ENCODE peak calls at places on chromosomes 1 and 21, in nine cellular contexts. One of them, this sample, is unnamed.

GRCh38 chr1:58823481-58824010 is 39.7 kb upstream of the JUN start:
- DNase-seq in fibroblast of the aortic adventitia: peak
- DNase-seq in AG10803: peak
- DNase-seq in nephron progenitor cell: no peak
- DNase-seq in neural crest cell: no peak
- DNase-seq in CD4-positive, alpha-beta T cell: no peak
- DNase-seq in cardiac muscle cell: peak
- DNase-seq in stomach: peak
- DNase-seq in choroid plexus epithelial cell: peak
- DNase-seq in this sample: peak

GRCh38 chr1:25672763-25673409 is 56.3 kb downstream of the MAN1C1 start:
- DNase-seq in AG10803: no peak
- DNase-seq in fibroblast of the aortic adventitia: no peak
- DNase-seq in cardiac muscle cell: no peak
- DNase-seq in stomach: no peak
- DNase-seq in nephron progenitor cell: no peak
- DNase-seq in CD4-positive, alpha-beta T cell: no peak
- DNase-seq in neural crest cell: no peak
- DNase-seq in choroid plexus epithelial cell: no peak
- DNase-seq in this sample: no peak

GRCh38 chr1:206556047-206556747 is 48.9 kb downstream of the RASSF5 start:
- DNase-seq in neural crest cell: no peak
- DNase-seq in AG10803: no peak
- DNase-seq in CD4-positive, alpha-beta T cell: no peak
- DNase-seq in fibroblast of the aortic adventitia: no peak
- DNase-seq in cardiac muscle cell: no peak
- DNase-seq in stomach: no peak
- DNase-seq in nephron progenitor cell: no peak
- DNase-seq in choroid plexus epithelial cell: no peak
- DNase-seq in this sample: no peak

GRCh38 chr1:200353232-200353631 is 56.6 kb downstream of the ZNF281 start:
- DNase-seq in stomach: no peak
- DNase-seq in nephron progenitor cell: no peak
- DNase-seq in AG10803: peak
- DNase-seq in CD4-positive, alpha-beta T cell: no peak
- DNase-seq in fibroblast of the aortic adventitia: no peak
- DNase-seq in choroid plexus epithelial cell: peak
- DNase-seq in cardiac muscle cell: no peak
- DNase-seq in neural crest cell: no peak
- DNase-seq in this sample: no peak

GRCh38 chr1:18182518-18183160 is 75.0 kb downstream of the IGSF21 start:
- DNase-seq in AG10803: peak
- DNase-seq in fibroblast of the aortic adventitia: no peak
- DNase-seq in choroid plexus epithelial cell: no peak
- DNase-seq in CD4-positive, alpha-beta T cell: no peak
- DNase-seq in cardiac muscle cell: no peak
- DNase-seq in stomach: no peak
- DNase-seq in neural crest cell: no peak
- DNase-seq in nephron progenitor cell: no peak
- DNase-seq in this sample: no peak

GRCh38 chr21:45944601-45945000 is 37.0 kb upstream of the COL6A1 start:
- DNase-seq in stomach: no peak
- DNase-seq in cardiac muscle cell: no peak
- DNase-seq in fibroblast of the aortic adventitia: no peak
- DNase-seq in AG10803: no peak
- DNase-seq in CD4-positive, alpha-beta T cell: no peak
- DNase-seq in choroid plexus epithelial cell: no peak
- DNase-seq in nephron progenitor cell: no peak
- DNase-seq in neural crest cell: no peak
- DNase-seq in this sample: no peak

GRCh38 chr1:171513743-171514142 is 28.4 kb downstream of the PRRC2C start:
- DNase-seq in neural crest cell: no peak
- DNase-seq in nephron progenitor cell: no peak
- DNase-seq in AG10803: no peak
- DNase-seq in CD4-positive, alpha-beta T cell: no peak
- DNase-seq in fibroblast of the aortic adventitia: no peak
- DNase-seq in cardiac muscle cell: no peak
- DNase-seq in choroid plexus epithelial cell: no peak
- DNase-seq in stomach: no peak
- DNase-seq in this sample: no peak

GRCh38 chr1:2650967-2651645 is 18.3 kb upstream of the MMEL1 start:
- DNase-seq in AG10803: no peak
- DNase-seq in cardiac muscle cell: no peak
- DNase-seq in fibroblast of the aortic adventitia: no peak
- DNase-seq in neural crest cell: no peak
- DNase-seq in CD4-positive, alpha-beta T cell: no peak
- DNase-seq in stomach: peak
- DNase-seq in choroid plexus epithelial cell: no peak
- DNase-seq in nephron progenitor cell: no peak
- DNase-seq in this sample: no peak

GRCh38 chr1:100265562-100265930 is 470 bp upstream of the RTCA start:
- DNase-seq in fibroblast of the aortic adventitia: no peak
- DNase-seq in CD4-positive, alpha-beta T cell: no peak
- DNase-seq in nephron progenitor cell: no peak
- DNase-seq in AG10803: peak
- DNase-seq in stomach: no peak
- DNase-seq in cardiac muscle cell: peak
- DNase-seq in choroid plexus epithelial cell: peak
- DNase-seq in neural crest cell: no peak
- DNase-seq in this sample: peak

GRCh38 chr1:46761740-46762139 is 37.1 kb upstream of the CYP4B1 start:
- DNase-seq in fibroblast of the aortic adventitia: no peak
- DNase-seq in cardiac muscle cell: no peak
- DNase-seq in neural crest cell: no peak
- DNase-seq in stomach: no peak
- DNase-seq in nephron progenitor cell: no peak
- DNase-seq in AG10803: no peak
- DNase-seq in CD4-positive, alpha-beta T cell: no peak
- DNase-seq in choroid plexus epithelial cell: no peak
- DNase-seq in this sample: no peak

GRCh38 chr1:210597555-210598134 is 268.9 kb downstream of the HHAT start:
- DNase-seq in neural crest cell: no peak
- DNase-seq in fibroblast of the aortic adventitia: peak
- DNase-seq in nephron progenitor cell: no peak
- DNase-seq in cardiac muscle cell: peak
- DNase-seq in CD4-positive, alpha-beta T cell: no peak
- DNase-seq in AG10803: peak
- DNase-seq in stomach: no peak
- DNase-seq in choroid plexus epithelial cell: peak
- DNase-seq in this sample: peak

GRCh38 chr1:93729502-93729901 is 47.9 kb upstream of the BCAR3 start:
- DNase-seq in CD4-positive, alpha-beta T cell: no peak
- DNase-seq in fibroblast of the aortic adventitia: no peak
- DNase-seq in nephron progenitor cell: no peak
- DNase-seq in AG10803: no peak
- DNase-seq in choroid plexus epithelial cell: no peak
- DNase-seq in cardiac muscle cell: no peak
- DNase-seq in neural crest cell: no peak
- DNase-seq in stomach: no peak
- DNase-seq in this sample: no peak

DNA sequence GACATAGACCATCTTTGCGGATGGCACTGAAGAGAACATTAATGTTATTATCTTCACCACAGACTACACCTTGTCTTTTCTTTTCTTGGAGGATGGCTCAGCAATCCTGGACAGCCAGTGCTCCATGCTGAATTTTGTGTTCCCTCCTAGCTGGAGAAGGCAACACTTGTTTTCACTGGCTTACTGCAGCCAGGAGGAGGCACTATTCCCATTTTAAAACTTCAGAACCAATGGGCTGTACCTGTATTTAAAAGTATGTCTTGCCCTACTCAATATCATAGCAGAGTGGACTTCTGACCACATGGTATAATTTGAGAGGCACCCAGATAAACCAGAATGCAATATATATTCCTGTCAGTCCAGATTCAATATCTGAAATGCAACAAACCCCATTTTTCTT is 53.3 kb upstream of the POGK start:
- DNase-seq in AG10803: no peak
- DNase-seq in nephron progenitor cell: no peak
- DNase-seq in choroid plexus epithelial cell: no peak
- DNase-seq in cardiac muscle cell: no peak
- DNase-seq in fibroblast of the aortic adventitia: no peak
- DNase-seq in neural crest cell: no peak
- DNase-seq in CD4-positive, alpha-beta T cell: no peak
- DNase-seq in stomach: no peak
- DNase-seq in this sample: no peak
- TF ChIP-seq CTCF in AG10803: no peak
- TF ChIP-seq CTCF in nephron progenitor cell: no peak
- TF ChIP-seq CTCF in choroid plexus epithelial cell: no peak
- TF ChIP-seq CTCF in cardiac muscle cell: no peak
- TF ChIP-seq CTCF in fibroblast of the aortic adventitia: no peak
- TF ChIP-seq CTCF in neural crest cell: no peak
- TF ChIP-seq CTCF in CD4-positive, alpha-beta T cell: no peak
- TF ChIP-seq CTCF in stomach: no peak
- TF ChIP-seq CTCF in this sample: no peak

DNA sequence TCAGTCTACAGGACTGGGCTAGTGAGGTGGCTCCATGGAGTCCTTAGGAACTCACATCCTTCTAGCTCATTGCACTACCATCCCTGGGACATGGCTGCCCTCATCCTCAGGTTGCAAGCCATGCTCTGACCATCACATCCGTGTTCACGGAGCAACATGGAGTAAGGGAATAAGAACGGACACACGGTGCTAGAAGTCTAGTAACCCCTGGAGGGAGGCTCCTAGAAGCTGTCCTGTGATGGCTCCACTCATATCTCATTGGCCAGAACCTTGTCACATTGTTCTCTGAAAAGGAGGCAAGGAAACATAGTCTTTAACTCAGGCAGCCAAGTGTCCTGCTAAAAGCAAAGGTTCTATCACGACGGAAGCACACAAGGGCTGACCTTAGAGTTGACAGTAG is 3.9 kb downstream of the MRAP start:
- DNase-seq in cardiac muscle cell: no peak
- DNase-seq in CD4-positive, alpha-beta T cell: no peak
- DNase-seq in fibroblast of the aortic adventitia: no peak
- DNase-seq in nephron progenitor cell: no peak
- DNase-seq in neural crest cell: no peak
- DNase-seq in choroid plexus epithelial cell: no peak
- DNase-seq in AG10803: no peak
- DNase-seq in stomach: no peak
- DNase-seq in this sample: no peak
- TF ChIP-seq CTCF in cardiac muscle cell: no peak
- TF ChIP-seq CTCF in CD4-positive, alpha-beta T cell: no peak
- TF ChIP-seq CTCF in fibroblast of the aortic adventitia: no peak
- TF ChIP-seq CTCF in nephron progenitor cell: no peak
- TF ChIP-seq CTCF in neural crest cell: no peak
- TF ChIP-seq CTCF in choroid plexus epithelial cell: no peak
- TF ChIP-seq CTCF in AG10803: no peak
- TF ChIP-seq CTCF in stomach: no peak
- TF ChIP-seq CTCF in this sample: no peak

GRCh38 chr1:212457740-212458338 is 25.1 kb downstream of the NENF start:
- DNase-seq in fibroblast of the aortic adventitia: peak
- DNase-seq in neural crest cell: peak
- DNase-seq in cardiac muscle cell: peak
- DNase-seq in stomach: peak
- DNase-seq in choroid plexus epithelial cell: peak
- DNase-seq in CD4-positive, alpha-beta T cell: peak
- DNase-seq in nephron progenitor cell: peak
- DNase-seq in AG10803: no peak
- DNase-seq in this sample: no peak

GRCh38 chr1:212454741-212455140 is 22.0 kb downstream of the NENF start:
- DNase-seq in stomach: no peak
- DNase-seq in CD4-positive, alpha-beta T cell: no peak
- DNase-seq in choroid plexus epithelial cell: no peak
- DNase-seq in cardiac muscle cell: no peak
- DNase-seq in nephron progenitor cell: no peak
- DNase-seq in AG10803: no peak
- DNase-seq in neural crest cell: no peak
- DNase-seq in fibroblast of the aortic adventitia: no peak
- DNase-seq in this sample: no peak

GRCh38 chr1:212458817-212459216 is 26.1 kb downstream of the NENF start:
- DNase-seq in cardiac muscle cell: no peak
- DNase-seq in fibroblast of the aortic adventitia: no peak
- DNase-seq in AG10803: no peak
- DNase-seq in stomach: no peak
- DNase-seq in choroid plexus epithelial cell: no peak
- DNase-seq in neural crest cell: no peak
- DNase-seq in CD4-positive, alpha-beta T cell: no peak
- DNase-seq in nephron progenitor cell: no peak
- DNase-seq in this sample: no peak

GRCh38 chr1:212455406-212456165 is 22.9 kb downstream of the NENF start:
- DNase-seq in stomach: peak
- DNase-seq in CD4-positive, alpha-beta T cell: peak
- DNase-seq in nephron progenitor cell: peak
- DNase-seq in fibroblast of the aortic adventitia: peak
- DNase-seq in choroid plexus epithelial cell: peak
- DNase-seq in neural crest cell: peak
- DNase-seq in AG10803: peak
- DNase-seq in cardiac muscle cell: peak
- DNase-seq in this sample: peak

DNA sequence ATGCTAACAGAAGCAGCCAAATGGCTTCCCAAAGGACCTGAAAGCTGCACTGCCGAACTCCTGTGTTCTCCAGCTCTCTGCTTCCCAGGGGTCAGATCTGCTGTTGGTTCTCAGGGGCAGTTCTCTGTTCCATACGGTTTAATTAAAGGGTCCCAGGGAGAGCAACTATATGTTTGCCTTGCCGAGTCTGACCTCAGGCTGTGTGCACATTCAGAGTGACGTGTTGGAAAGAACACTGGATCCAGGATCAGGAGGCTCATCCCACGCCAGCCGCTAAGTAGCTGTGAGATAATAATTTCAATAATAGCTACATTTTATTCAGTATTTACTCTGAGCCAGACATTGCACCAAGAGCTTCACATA is 23.4 kb downstream of the NENF start:
- DNase-seq in CD4-positive, alpha-beta T cell: no peak
- DNase-seq in fibroblast of the aortic adventitia: no peak
- DNase-seq in neural crest cell: no peak
- DNase-seq in choroid plexus epithelial cell: peak
- DNase-seq in AG10803: no peak
- DNase-seq in nephron progenitor cell: no peak
- DNase-seq in stomach: no peak
- DNase-seq in cardiac muscle cell: peak
- DNase-seq in this sample: no peak
- TF ChIP-seq CTCF in CD4-positive, alpha-beta T cell: peak
- TF ChIP-seq CTCF in fibroblast of the aortic adventitia: no peak
- TF ChIP-seq CTCF in neural crest cell: no peak
- TF ChIP-seq CTCF in choroid plexus epithelial cell: no peak
- TF ChIP-seq CTCF in AG10803: no peak
- TF ChIP-seq CTCF in nephron progenitor cell: peak
- TF ChIP-seq CTCF in stomach: no peak
- TF ChIP-seq CTCF in cardiac muscle cell: no peak
- TF ChIP-seq CTCF in this sample: no peak

DNA sequence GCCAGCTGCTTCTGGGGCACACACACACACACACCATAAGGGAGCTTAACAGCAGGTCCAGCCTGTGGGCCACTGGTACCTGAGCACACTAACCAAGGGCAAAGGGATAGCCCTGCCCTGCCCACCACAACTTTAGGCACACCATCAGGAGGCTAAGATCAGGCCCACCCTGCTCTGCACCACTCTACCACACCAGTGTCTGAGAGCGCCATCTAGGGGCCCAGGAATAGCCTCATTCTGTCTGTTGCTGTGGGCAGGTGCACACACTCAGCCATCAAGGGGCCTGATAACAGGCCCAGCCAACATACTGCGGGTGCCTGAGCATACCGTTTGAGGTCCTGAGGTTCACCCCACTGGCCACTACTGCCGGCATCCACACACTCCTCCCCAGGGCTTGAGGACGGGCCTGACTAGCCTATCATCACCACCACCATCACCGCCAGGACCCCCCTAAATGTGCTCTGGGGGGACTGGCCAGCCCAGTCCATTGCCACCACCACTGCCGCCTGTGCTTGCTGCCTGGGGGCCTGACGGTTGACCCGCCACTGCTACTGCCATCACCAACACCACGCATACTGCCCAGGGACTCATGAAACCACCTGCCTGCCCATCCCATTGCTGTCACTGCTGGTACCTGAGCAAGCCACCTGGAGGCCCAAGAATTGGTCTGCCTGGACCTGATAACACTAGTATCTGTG is 31.3 kb downstream of the NSL1 start:
- DNase-seq in stomach: no peak
- DNase-seq in AG10803: peak
- DNase-seq in fibroblast of the aortic adventitia: no peak
- DNase-seq in CD4-positive, alpha-beta T cell: peak
- DNase-seq in nephron progenitor cell: peak
- DNase-seq in choroid plexus epithelial cell: no peak
- DNase-seq in neural crest cell: no peak
- DNase-seq in cardiac muscle cell: peak
- DNase-seq in this sample: no peak
- TF ChIP-seq CTCF in stomach: no peak
- TF ChIP-seq CTCF in AG10803: peak
- TF ChIP-seq CTCF in fibroblast of the aortic adventitia: peak
- TF ChIP-seq CTCF in CD4-positive, alpha-beta T cell: peak
- TF ChIP-seq CTCF in nephron progenitor cell: peak
- TF ChIP-seq CTCF in choroid plexus epithelial cell: peak
- TF ChIP-seq CTCF in neural crest cell: peak
- TF ChIP-seq CTCF in cardiac muscle cell: peak
- TF ChIP-seq CTCF in this sample: peak

This sample was measured in HFF-Myc.